ENCODE peak calls at places on chromosomes 16 and 17, in eight cellular contexts. F, B, E, O, Q, J, V and N are unnamed samples.

GRCh38 chr16:59527206-59527997 is 793.3 kb upstream of the GOT2 start:
- DNase-seq in F (peak; percentile 15), O (no peak), Q (peak; percentile 88), V (no peak), E (no peak), J (no peak), B (no peak), N (no peak)

GRCh38 chr17:47956818-47957590 is 679 bp downstream of the PRR15L start:
- DNase-seq in J (no peak), V (no peak), Q (no peak), O (no peak), E (no peak), B (no peak), F (no peak), N (no peak)

GRCh38 chr16:83066011-83066410 is 439.2 kb downstream of the CDH13 start:
- DNase-seq in V (no peak), B (no peak), Q (no peak), J (no peak), E (no peak), O (no peak), F (no peak), N (no peak)

GRCh38 chr17:15236281-15237105 is 28.6 kb downstream of the PMP22 start:
- DNase-seq in B (no peak), E (no peak), O (no peak), J (no peak), F (no peak), Q (peak; percentile 25), V (no peak), N (no peak)

GRCh38 chr16:81329947-81330346 is 15.2 kb downstream of the GAN start:
- DNase-seq in Q (no peak), F (no peak), J (no peak), B (no peak), E (no peak), O (no peak), V (no peak), N (no peak)

GRCh38 chr17:64306850-64307463 is 43.9 kb upstream of the TEX2 start:
- DNase-seq in Q (peak; percentile 53), V (no peak), O (peak; percentile 77), J (peak; percentile 84), E (peak; percentile 52), B (peak; percentile 74), F (peak; percentile 73), N (peak; percentile 61)

GRCh38 chr16:17544785-17545184 is 74.0 kb upstream of the XYLT1 start:
- DNase-seq in B (peak; percentile 47), F (no peak), Q (no peak), O (no peak), V (no peak), J (no peak), E (no peak), N (no peak)

GRCh38 chr17:4444782-4445473 is 11.2 kb downstream of the SPNS3 start:
- DNase-seq in B (no peak), F (no peak), J (no peak), V (no peak), Q (peak; percentile 15), E (no peak), O (peak; percentile 96), N (peak; percentile 86)

GRCh38 chr16:19165101-19165500 is 2.9 kb upstream of the SYT17 start:
- DNase-seq in O (no peak), V (no peak), F (no peak), J (no peak), E (no peak), Q (peak; percentile 27), B (no peak), N (no peak)

GRCh38 chr16:22217890-22218730 is 12.0 kb downstream of the EEF2K start:
- DNase-seq in F (peak; percentile 51), O (no peak), B (no peak), E (no peak), Q (no peak), J (no peak), V (no peak), N (peak; percentile 70)

GRCh38 chr16:73483934-73484712 is 436.2 kb upstream of the ZFHX3 start:
- DNase-seq in B (no peak), V (no peak), E (no peak), Q (no peak), O (no peak), J (no peak), F (no peak), N (no peak)

DNA sequence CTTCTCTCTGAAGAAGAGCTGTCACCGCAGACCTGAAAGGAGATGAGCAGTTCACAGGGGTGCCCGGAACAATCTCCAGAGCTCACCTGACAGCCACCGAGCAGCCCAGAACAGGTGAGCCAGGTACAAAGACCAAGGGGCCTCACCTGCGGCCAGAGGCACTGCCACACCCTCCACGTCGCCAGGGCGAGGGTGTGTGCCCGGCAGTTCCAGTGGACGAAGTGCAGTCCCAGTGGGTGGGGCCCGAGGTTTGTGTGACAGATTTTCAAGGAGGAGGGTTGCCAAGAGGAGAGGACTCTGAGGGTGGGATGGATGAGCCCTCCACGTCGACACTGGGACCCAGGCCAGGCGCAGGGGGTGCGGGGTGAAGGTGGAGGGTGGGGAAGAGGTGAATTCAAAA is 61.7 kb downstream of the SMPD3 start:
- DNase-seq in B (no peak), Q (no peak), E (no peak), F (no peak), J (no peak), V (peak; percentile 52), O (no peak), N (no peak)
- H3K4me1 ChIP-seq in B (peaks cover 24% of the 10 kb centered on the region), Q (no peaks in the 10 kb centered on the region), E (no peaks in the 10 kb centered on the region), F (no peaks in the 10 kb centered on the region), J (no peaks in the 10 kb centered on the region), V (no peaks in the 10 kb centered on the region), O (no peaks in the 10 kb centered on the region), N (no peaks in the 10 kb centered on the region)

DNA sequence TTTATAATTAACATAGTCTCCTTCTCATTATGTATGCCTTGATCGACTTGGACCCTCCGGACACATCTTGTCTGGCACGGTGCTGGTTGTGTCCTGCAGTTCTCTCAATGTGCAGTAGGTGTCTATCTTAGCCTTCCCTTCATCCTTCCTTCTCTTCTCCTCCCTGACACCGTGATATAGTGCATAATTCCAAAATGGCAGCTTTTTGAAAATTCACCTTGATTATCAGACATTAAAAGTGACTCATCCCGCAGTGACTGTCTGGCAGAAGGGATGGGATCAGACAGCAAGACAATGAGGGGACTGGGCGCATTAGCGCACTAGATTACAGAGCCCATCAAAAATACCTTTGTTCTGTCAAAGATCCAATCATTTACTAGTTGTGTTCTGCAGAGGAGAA is 70.0 kb upstream of the PMFBP1 start:
- DNase-seq in V (no peak), E (peak; percentile 16), O (peak; percentile 15), F (peak; percentile 35), Q (peak; percentile 48), B (peak; percentile 48), J (peak; percentile 66), N (no peak)
- H3K27ac ChIP-seq in V (no peak overlapping the region), E (no peak overlapping the region), O (no peak overlapping the region), F (peak overlapping the region; percentile 32), Q (no peak overlapping the region), B (no peak overlapping the region), J (no peak overlapping the region), N (no peak overlapping the region)

GRCh38 chr16:66913081-66913480 is 5.6 kb downstream of the CDH16 start:
- DNase-seq in Q (no peak), V (no peak), O (no peak), E (no peak), F (no peak), J (no peak), B (no peak), N (no peak)
- TF ChIP-seq CTCF in Q (no peak), V (no peak), O (no peak), E (no peak), F (no peak), J (no peak), B (no peak), N (no peak)

DNA sequence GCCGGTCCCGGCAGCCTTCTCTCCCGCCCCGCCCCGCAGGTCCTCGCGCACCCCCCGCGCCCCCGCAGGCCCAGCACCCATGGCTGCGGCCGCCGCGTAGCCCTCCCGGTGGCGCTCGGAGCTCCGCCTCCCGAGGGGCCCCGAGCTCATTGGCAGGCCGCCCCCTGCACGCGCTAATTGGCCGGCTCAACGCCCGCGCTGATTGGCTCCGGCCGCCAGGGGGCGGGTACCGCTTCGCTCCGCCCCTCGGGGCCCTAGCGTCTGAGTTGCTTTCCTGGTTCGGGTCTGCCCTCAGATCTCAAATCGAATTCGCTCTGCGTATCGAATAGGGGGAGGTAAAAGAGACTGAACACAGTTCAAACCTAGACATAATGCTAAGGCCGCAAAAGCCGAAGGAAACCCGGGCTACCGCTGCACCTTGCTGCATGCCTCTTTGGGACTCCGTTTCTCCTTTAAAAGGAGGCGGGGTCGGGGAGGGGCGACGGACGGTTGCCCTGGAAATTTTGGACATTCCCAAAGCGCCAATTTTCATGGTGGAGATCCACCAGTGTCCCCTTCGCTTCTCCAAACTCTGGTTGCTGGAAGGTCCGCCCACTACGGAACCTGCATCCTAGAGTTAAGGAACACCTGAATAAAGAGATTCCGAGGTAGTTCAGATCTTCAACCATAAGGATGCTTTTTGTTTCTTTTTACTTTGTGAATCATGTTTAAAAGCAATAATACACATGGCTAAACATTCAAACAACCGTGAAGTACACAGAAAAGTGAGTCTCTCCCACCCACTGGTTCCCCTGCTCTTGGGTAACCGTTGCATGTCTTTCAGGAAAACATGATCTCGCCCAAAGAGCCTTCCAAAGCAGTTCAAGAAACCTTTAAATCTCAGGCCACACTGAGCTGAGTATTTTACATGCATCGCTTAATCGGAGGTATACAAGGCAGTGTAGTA is at the start of gene DEXI:
- DNase-seq in E (peak; percentile 95), F (peak; percentile 98), V (peak; percentile 91), Q (peak; percentile 84), J (peak; percentile 91), B (peak; percentile 95), O (peak; percentile 93), N (peak; percentile 98)
- H3K4me1 ChIP-seq in E (peaks cover 24% of the 10 kb centered on the region), F (peaks cover 32% of the 10 kb centered on the region), V (peaks cover 17% of the 10 kb centered on the region), Q (peaks cover 6% of the 10 kb centered on the region), J (peaks cover 54% of the 10 kb centered on the region), B (peaks cover 30% of the 10 kb centered on the region), O (peaks cover 65% of the 10 kb centered on the region), N (peaks cover 57% of the 10 kb centered on the region)

GRCh38 chr17:1577186-1577585 is 14.6 kb upstream of the PITPNA start:
- DNase-seq in V (peak; percentile 80), Q (peak; percentile 92), B (no peak), F (no peak), O (peak; percentile 94), E (peak; percentile 85), J (peak; percentile 76), N (peak; percentile 93)
- H3K27ac ChIP-seq in V (peak overlapping the region; percentile 61), Q (peak overlapping the region; percentile 62), B (no peak overlapping the region), F (no peak overlapping the region), O (peak overlapping the region; percentile 92), E (peak overlapping the region; percentile 75), J (peak overlapping the region; percentile 55), N (peak overlapping the region; percentile 95)

GRCh38 chr16:4404967-4405696 is 11.3 kb downstream of the CORO7 start:
- DNase-seq in B (no peak), V (peak; percentile 64), F (no peak), E (peak; percentile 19), Q (no peak), J (no peak), O (no peak), N (no peak)

GRCh38 chr16:4402439-4403132 is 13.8 kb downstream of the CORO7 start:
- DNase-seq in J (peak; percentile 59), Q (peak; percentile 55), B (peak; percentile 92), O (peak; percentile 83), F (peak; percentile 88), V (peak; percentile 75), E (peak; percentile 81), N (peak; percentile 85)

GRCh38 chr16:4403133-4403949 is 13.1 kb downstream of the CORO7 start:
- DNase-seq in E (no peak), J (no peak), F (no peak), V (no peak), Q (no peak), B (no peak), O (no peak), N (no peak)

GRCh38 chr16:4401510-4401909 is 14.9 kb downstream of the CORO7 start:
- DNase-seq in E (no peak), O (no peak), F (no peak), Q (no peak), J (no peak), V (no peak), B (no peak), N (no peak)

GRCh38 chr16:4404247-4404966 is 12.0 kb downstream of the CORO7 start:
- DNase-seq in B (peak; percentile 85), F (peak; percentile 77), E (peak; percentile 23), V (no peak), O (peak; percentile 52), Q (no peak), J (peak; percentile 44), N (no peak)
- TF ChIP-seq CTCF in B (peak; percentile 79), F (peak; percentile 92), E (no peak), V (peak; percentile 54), O (peak; percentile 50), Q (peak; percentile 74), J (peak; percentile 76), N (peak; percentile 15)